ENCODE peak calls at places on chromosomes 12 and 14, in five cellular contexts. F is activated T-helper 1 cell treated with anti-CD3 and anti-CD28 coated beads, Interleukin-2, amount 50 U/mL, for 16 hours; Z is NB4; X is MG63; U is left ventricle myocardium inferior. G is an unnamed sample.

GRCh38 chr14:98173291-98173690 is 1098.7 kb downstream of the BCL11B start:
- DNase-seq in X (no peak), U (no peak), Z (no peak), F (peak), G (no peak)

GRCh38 chr12:129607293-129607692 is 296.5 kb downstream of the TMEM132D start:
- DNase-seq in Z (no peak), X (peak), U (no peak), F (no peak), G (no peak)

GRCh38 chr12:124563401-124563800 is 4.0 kb downstream of the NCOR2 start:
- DNase-seq in U (no peak), Z (no peak), X (no peak), F (no peak), G (no peak)

GRCh38 chr12:60394680-60395079 is 798.9 kb downstream of the SLC16A7 start:
- DNase-seq in U (no peak), F (no peak), X (no peak), Z (peak), G (no peak)

GRCh38 chr14:95217391-95217900 is 60.1 kb upstream of the DICER1 start:
- DNase-seq in X (no peak), U (no peak), F (no peak), Z (no peak), G (no peak)

GRCh38 chr14:100622234-100622633 is 35.0 kb upstream of the BEGAIN start:
- DNase-seq in F (no peak), U (no peak), Z (peak), X (peak), G (no peak)

GRCh38 chr12:114747156-114747555 is 63.2 kb upstream of the TBX3 start:
- DNase-seq in Z (no peak), U (no peak), F (no peak), X (no peak), G (no peak)

GRCh38 chr14:75486317-75486716 is 36.0 kb upstream of the BATF start:
- DNase-seq in X (no peak), Z (no peak), U (no peak), F (no peak), G (no peak)

GRCh38 chr12:109244043-109244442 is 65.0 kb downstream of the FOXN4 start:
- DNase-seq in X (no peak), F (no peak), Z (no peak), U (no peak), G (no peak)

GRCh38 chr14:35558680-35559079 is 24.7 kb downstream of the INSM2 start:
- DNase-seq in U (no peak), X (no peak), F (no peak), Z (no peak), G (no peak)

GRCh38 chr12:109479761-109480160 is 2.3 kb downstream of the UBE3B start:
- DNase-seq in X (no peak), F (no peak), Z (no peak), U (no peak), G (no peak)

GRCh38 chr12:12641650-12642049 is 30.0 kb downstream of the CREBL2 start:
- DNase-seq in F (no peak), Z (no peak), X (no peak), U (no peak), G (no peak)

GRCh38 chr14:105015905-105016304 is 5.0 kb downstream of the CDCA4 start:
- DNase-seq in F (no peak), U (no peak), Z (no peak), X (no peak), G (no peak)

GRCh38 chr14:21711360-21711961 is 37.8 kb upstream of the OR4E1 start:
- DNase-seq in X (no peak), F (no peak), Z (peak), U (no peak), G (peak)

GRCh38 chr12:1319215-1319614 is 275.2 kb downstream of the FBXL14 start:
- DNase-seq in X (no peak), Z (no peak), U (no peak), F (no peak), G (no peak)

GRCh38 chr14:24160499-24160849 is 591 bp upstream of the IRF9 start:
- DNase-seq in X (no peak), F (no peak), U (no peak), Z (no peak), G (no peak)

GRCh38 chr14:104547998-104548700 is 31.4 kb upstream of the C14orf180 start:
- DNase-seq in U (no peak), X (no peak), Z (no peak), F (no peak), G (no peak)

GRCh38 chr14:31543969-31544799 is 17.0 kb upstream of the NUBPL start:
- DNase-seq in F (no peak), U (no peak), Z (no peak), X (no peak), G (no peak)

GRCh38 chr12:106586803-106587684 is 4.2 kb downstream of the RFX4 start:
- DNase-seq in Z (no peak), U (no peak), F (no peak), X (no peak), G (no peak)

GRCh38 chr12:58413794-58414193 is 472.4 kb downstream of the ATP23 start:
- DNase-seq in Z (no peak), U (no peak), F (no peak), X (no peak), G (no peak)

GRCh38 chr12:121651381-121651780 is 18.1 kb downstream of the MORN3 start:
- DNase-seq in X (no peak), U (no peak), Z (no peak), F (no peak), G (no peak)

GRCh38 chr14:70514168-70515069 is 20.4 kb downstream of the ADAM20 start:
- DNase-seq in X (no peak), Z (peak), U (no peak), F (no peak), G (no peak)

GRCh38 chr12:120394483-120395367 is 25.8 kb upstream of the MSI1 start:
- DNase-seq in U (no peak), Z (no peak), F (no peak), X (no peak), G (no peak)

GRCh38 chr14:69828879-69829278 is 31.8 kb upstream of the SLC10A1 start:
- DNase-seq in Z (no peak), F (no peak), U (no peak), X (no peak), G (no peak)

GRCh38 chr12:120670667-120671066 is 16.3 kb upstream of the MLEC start:
- DNase-seq in Z (no peak), U (no peak), F (no peak), X (no peak), G (no peak)

GRCh38 chr14:34794941-34795340 is 80.2 kb downstream of the BAZ1A start:
- DNase-seq in Z (no peak), F (no peak), U (no peak), X (no peak), G (no peak)

GRCh38 chr12:48185181-48185919 is 1.9 kb downstream of the CCDC184 start:
- DNase-seq in X (no peak), U (no peak), Z (no peak), F (no peak), G (no peak)

GRCh38 chr12:94586589-94587259 is 63.6 kb downstream of the TMCC3 start:
- DNase-seq in Z (no peak), U (no peak), X (no peak), F (no peak), G (no peak)

GRCh38 chr14:51479584-51480305 is 172.0 kb upstream of the FRMD6 start:
- DNase-seq in X (no peak), Z (no peak), U (peak), F (no peak), G (no peak)

G was measured in K562.